ENCODE peak calls at places on chromosomes 7 and 10, in nine cellular contexts. A is HL-60; X is CD8-positive, alpha-beta T cell; K is cardiac muscle cell; P is kidney epithelial cell; J is A549; E is left ventricle myocardium inferior; S is CD4-positive, alpha-beta T cell; L is H1. B is an unnamed sample.

GRCh38 chr7:156547884-156548561 is 92.6 kb upstream of the RNF32 start:
- DNase-seq in A (no peak), E (no peak), K (no peak), L (no peak), S (no peak), J (no peak), X (no peak), P (no peak), B (no peak)

GRCh38 chr10:76209135-76209534 is 777.7 kb downstream of the LRMDA start:
- DNase-seq in X (no peak), L (no peak), A (no peak), P (peak), E (no peak), K (no peak), J (no peak), S (no peak), B (no peak)

GRCh38 chr7:108004220-108005142 is 1.5 kb upstream of the LAMB1 start:
- DNase-seq in K (peak), S (no peak), L (peak), E (no peak), A (no peak), J (peak), X (no peak), P (peak), B (no peak)

GRCh38 chr10:91745086-91745831 is 53.0 kb upstream of the TNKS2 start:
- DNase-seq in S (no peak), A (no peak), X (no peak), P (peak), E (no peak), J (peak), L (peak), K (peak), B (no peak)

GRCh38 chr10:36362257-36362656 is 720.2 kb upstream of the FZD8 start:
- DNase-seq in K (no peak), A (no peak), E (no peak), L (no peak), S (no peak), P (no peak), X (no peak), J (no peak), B (no peak)

GRCh38 chr10:521844-522243 is 167.6 kb downstream of the DIP2C start:
- DNase-seq in P (no peak), L (no peak), K (no peak), J (no peak), X (no peak), A (no peak), S (no peak), E (peak), B (no peak)

GRCh38 chr7:2175091-2175490 is 57.7 kb downstream of the MAD1L1 start:
- DNase-seq in P (no peak), J (no peak), A (no peak), X (no peak), K (no peak), E (no peak), S (no peak), L (no peak), B (no peak)

GRCh38 chr7:140176271-140176701 is 497 bp downstream of the KDM7A start:
- DNase-seq in X (no peak), P (no peak), A (no peak), L (no peak), K (peak), E (no peak), S (no peak), J (no peak), B (peak)

GRCh38 chr10:89019589-89020327 is 29.2 kb downstream of the FAS start:
- DNase-seq in X (no peak), J (no peak), L (no peak), E (no peak), P (no peak), A (no peak), K (peak), S (no peak), B (no peak)

GRCh38 chr7:77684030-77684429 is 12.2 kb upstream of the RSBN1L start:
- DNase-seq in J (no peak), E (peak), X (no peak), A (no peak), L (peak), P (no peak), K (peak), S (no peak), B (no peak)

GRCh38 chr10:576130-576465 is 113.4 kb downstream of the DIP2C start:
- DNase-seq in S (no peak), L (no peak), P (no peak), X (no peak), A (no peak), E (no peak), J (no peak), K (peak), B (no peak)

GRCh38 chr7:65233409-65234034 is 140.1 kb upstream of the ZNF92 start:
- DNase-seq in L (no peak), X (no peak), K (no peak), S (no peak), J (no peak), P (no peak), A (no peak), E (no peak), B (no peak)

DNA sequence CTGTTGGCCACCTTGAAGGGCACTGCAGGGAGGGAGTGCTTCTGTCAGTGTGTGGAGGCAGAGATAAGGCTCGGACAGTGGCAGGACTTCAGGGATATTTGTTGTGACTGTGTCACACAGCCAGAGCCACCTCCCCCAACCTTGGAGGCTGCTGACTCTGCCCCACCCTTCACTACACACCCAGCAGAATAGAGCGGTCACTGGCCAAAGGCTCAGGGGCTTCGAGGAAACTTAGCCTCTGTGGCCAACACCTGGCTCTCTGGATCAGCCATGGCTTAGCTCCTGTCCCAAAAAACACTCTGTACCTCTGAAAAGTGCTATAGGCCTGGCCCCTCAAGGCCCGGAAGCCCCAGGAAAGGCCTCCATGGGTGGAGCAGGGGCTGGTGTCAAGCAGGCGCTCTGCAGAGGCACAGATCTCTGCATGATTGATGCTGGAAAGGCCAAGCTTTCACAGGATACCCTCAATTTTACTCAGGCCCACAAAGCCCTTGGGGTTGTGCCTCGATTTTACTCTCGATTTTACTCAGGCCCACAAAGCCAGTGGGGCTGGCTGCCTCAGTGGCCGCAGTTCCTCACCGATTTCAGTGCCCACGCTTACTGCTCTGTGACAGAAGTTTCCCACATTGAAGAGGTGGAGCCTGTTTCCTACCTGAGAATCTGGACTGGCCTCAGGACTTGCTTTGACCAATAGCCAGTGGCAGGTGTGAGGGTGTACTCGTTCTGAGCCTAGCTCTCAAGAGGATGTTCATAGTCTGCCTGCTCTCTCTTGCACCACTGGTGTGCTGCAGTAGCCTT is 113.2 kb upstream of the GPR26 start:
- DNase-seq in L (peak), S (no peak), K (no peak), E (no peak), P (no peak), J (no peak), X (no peak), A (no peak), B (peak)
- TF ChIP-seq CTCF in L (no peak), S (no peak), K (no peak), E (no peak), P (no peak), J (no peak), X (no peak), A (no peak), B (no peak)

GRCh38 chr7:8433477-8434289 is at the start of gene NXPH1:
- DNase-seq in X (no peak), K (peak), P (no peak), E (no peak), J (peak), A (no peak), L (peak), S (no peak), B (peak)
- TF ChIP-seq CTCF in X (no peak), K (no peak), P (no peak), E (no peak), J (no peak), A (no peak), L (peak), S (no peak), B (no peak)

DNA sequence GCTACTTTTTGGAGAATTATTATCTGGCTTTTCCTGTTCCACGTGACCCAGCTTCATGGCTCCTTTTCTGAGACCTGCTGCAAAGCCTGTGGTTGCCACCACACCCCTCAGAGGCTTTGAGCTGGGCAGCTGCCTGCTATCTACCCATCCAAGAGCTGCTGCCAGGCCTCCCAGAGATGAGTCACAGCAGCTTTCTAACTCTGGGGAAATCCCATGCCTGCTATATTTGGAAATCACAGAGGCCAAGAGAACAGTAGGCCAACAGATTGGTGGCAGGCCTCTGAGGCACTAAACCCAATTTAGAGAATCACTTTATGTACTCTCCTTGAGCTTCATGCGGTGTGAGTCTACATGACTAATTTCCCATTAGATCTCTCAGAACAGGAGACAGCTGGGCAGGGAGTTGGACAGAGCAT is 35.2 kb downstream of the SGCE start:
- DNase-seq in P (peak), E (peak), S (no peak), L (no peak), X (no peak), K (peak), A (peak), J (peak), B (peak)
- TF ChIP-seq CTCF in P (peak), E (no peak), S (no peak), L (no peak), X (no peak), K (no peak), A (no peak), J (no peak), B (no peak)

GRCh38 chr7:79064187-79064823 is 389.2 kb downstream of the MAGI2 start:
- DNase-seq in L (no peak), E (no peak), P (no peak), K (no peak), S (no peak), X (no peak), A (no peak), J (no peak), B (no peak)

GRCh38 chr7:79060498-79060897 is 393.0 kb downstream of the MAGI2 start:
- DNase-seq in L (no peak), A (no peak), K (no peak), J (no peak), X (no peak), E (no peak), S (no peak), P (no peak), B (no peak)

DNA sequence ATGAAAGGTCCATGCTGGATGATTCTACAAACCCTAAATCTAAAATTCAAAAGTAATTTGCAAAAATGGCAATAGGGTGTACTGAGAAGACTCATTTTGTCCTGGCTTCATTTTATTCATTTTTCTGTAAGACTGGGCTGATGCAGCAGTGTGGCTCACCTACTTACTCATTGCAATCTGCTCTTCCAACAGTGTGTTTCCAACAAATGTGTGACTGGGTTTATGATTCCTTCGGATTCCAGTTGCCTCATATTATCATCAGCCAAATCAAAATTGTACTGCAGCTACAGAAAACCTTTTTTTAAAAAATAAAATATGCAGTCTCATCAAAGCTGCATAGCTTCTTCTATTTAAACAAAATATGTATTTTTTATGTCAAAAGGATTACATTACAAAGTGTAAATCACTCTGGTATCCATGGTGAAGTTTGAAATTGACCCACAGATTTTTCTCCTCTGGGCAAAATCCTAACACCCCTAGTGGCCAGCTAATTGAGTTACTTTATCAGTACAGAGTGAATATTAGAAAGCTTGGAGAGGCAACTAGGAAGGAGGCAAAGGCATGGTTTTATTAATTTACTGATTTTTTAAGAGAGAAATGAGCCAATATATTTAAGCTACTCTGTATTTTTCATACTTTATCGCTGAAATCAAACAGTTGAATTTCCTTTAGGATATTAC is 390.3 kb downstream of the MAGI2 start:
- DNase-seq in K (no peak), A (no peak), L (no peak), J (no peak), E (no peak), S (no peak), X (no peak), P (no peak), B (no peak)
- TF ChIP-seq CTCF in K (no peak), A (no peak), L (no peak), J (no peak), E (no peak), S (no peak), X (no peak), P (peak), B (no peak)